ENCODE peak calls at places on chromosome 9, in four cellular contexts. K is H1, P is K562, M is GM12878. U is an unnamed sample.
A peak's percentile ranks its signal among the peaks of the same experiment; 100 is the strongest.

GRCh38 chr9:136854113-136854841 is 2.1 kb downstream of the MAMDC4 start:
- DNase-seq in K (peak; percentile 49), P (no peak), M (no peak), U (no peak)

GRCh38 chr9:27383524-27383923 is 86.6 kb upstream of the EQTN start:
- DNase-seq in K (no peak), P (no peak), M (no peak), U (no peak)

GRCh38 chr9:111516061-111516465 is 8.9 kb upstream of the ZNF483 start:
- DNase-seq in K (no peak), P (no peak), M (peak; percentile 5), U (no peak)

GRCh38 chr9:89444212-89444611 is 53.7 kb downstream of the SEMA4D start:
- DNase-seq in K (no peak), P (no peak), M (no peak), U (no peak)

GRCh38 chr9:127979333-127980055 is 1.3 kb downstream of the EEIG1 start:
- DNase-seq in K (peak; percentile 77), P (no peak), M (no peak), U (no peak)

GRCh38 chr9:94164756-94165549 is 80.7 kb downstream of the PTPDC1 start:
- DNase-seq in K (peak; percentile 22), P (no peak), M (no peak), U (no peak)

GRCh38 chr9:72718503-72718902 is 197.1 kb downstream of the TMC1 start:
- DNase-seq in K (peak; percentile 59), P (no peak), M (no peak), U (no peak)

GRCh38 chr9:128148509-128149000 is 698 bp upstream of the LCN2 start:
- DNase-seq in K (no peak), P (peak; percentile 46), M (no peak), U (no peak)

GRCh38 chr9:72635197-72635596 is 113.8 kb downstream of the TMC1 start:
- DNase-seq in K (no peak), P (no peak), M (peak; percentile 51), U (no peak)

GRCh38 chr9:134474058-134474370 is 147.8 kb downstream of the RXRA start:
- DNase-seq in K (no peak), P (no peak), M (no peak), U (no peak)

GRCh38 chr9:135788576-135789300 is 86.8 kb downstream of the KCNT1 start:
- DNase-seq in K (no peak), P (no peak), M (no peak), U (no peak)

GRCh38 chr9:34578241-34579096 is 11.1 kb downstream of the CNTFR start:
- DNase-seq in K (peak; percentile 74), P (no peak), M (no peak), U (no peak)

GRCh38 chr9:81791076-81791475 is 101.7 kb upstream of the TLE1 start:
- DNase-seq in K (no peak), P (no peak), M (no peak), U (no peak)

GRCh38 chr9:117487555-117488175 is 72.8 kb upstream of the ASTN2 start:
- DNase-seq in K (peak; percentile 94), P (peak; percentile 60), M (peak; percentile 7), U (no peak)

GRCh38 chr9:112125961-112126388 is 49.1 kb downstream of the SUSD1 start:
- DNase-seq in K (no peak), P (no peak), M (no peak), U (no peak)

GRCh38 chr9:108474356-108474755 is 381.4 kb downstream of the ACTL7B start:
- DNase-seq in K (no peak), P (no peak), M (no peak), U (no peak)
- TF ChIP-seq EGR1 in K (no peak), P (no peak), M (no peak), U (no peak)

GRCh38 chr9:86545085-86545484 is 190.9 kb upstream of the TUT7 start:
- DNase-seq in K (no peak), P (no peak), M (no peak), U (no peak)
- TF ChIP-seq EGR1 in K (no peak), P (no peak), M (no peak), U (no peak)

DNA sequence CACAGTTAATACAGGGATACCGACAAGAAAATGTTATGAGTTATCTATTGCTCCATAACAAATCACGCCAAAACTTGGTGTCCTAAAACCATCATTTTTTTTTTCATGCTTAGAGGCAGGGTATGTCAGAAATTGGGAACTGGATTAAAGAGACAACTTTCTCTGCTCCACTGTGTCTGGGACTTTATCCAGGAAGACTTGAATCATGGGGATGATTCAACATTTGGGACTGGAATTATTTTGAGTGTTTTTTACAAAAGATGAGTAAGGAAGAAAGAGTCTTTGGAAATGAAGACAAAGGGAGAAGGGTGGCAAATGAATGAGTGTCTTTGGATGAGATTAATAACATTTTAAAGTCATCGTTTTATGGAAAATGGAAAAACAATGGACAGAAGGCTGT is 1883.7 kb upstream of the C9orf72 start:
- DNase-seq in K (no peak), P (no peak), M (no peak), U (no peak)
- TF ChIP-seq EGR1 in K (no peak), P (no peak), M (no peak), U (no peak)

GRCh38 chr9:126791406-126792230 is 13.2 kb upstream of the ZBTB43 start:
- DNase-seq in K (no peak), P (no peak), M (no peak), U (no peak)
- TF ChIP-seq EGR1 in K (no peak), P (no peak), M (no peak), U (no peak)

DNA sequence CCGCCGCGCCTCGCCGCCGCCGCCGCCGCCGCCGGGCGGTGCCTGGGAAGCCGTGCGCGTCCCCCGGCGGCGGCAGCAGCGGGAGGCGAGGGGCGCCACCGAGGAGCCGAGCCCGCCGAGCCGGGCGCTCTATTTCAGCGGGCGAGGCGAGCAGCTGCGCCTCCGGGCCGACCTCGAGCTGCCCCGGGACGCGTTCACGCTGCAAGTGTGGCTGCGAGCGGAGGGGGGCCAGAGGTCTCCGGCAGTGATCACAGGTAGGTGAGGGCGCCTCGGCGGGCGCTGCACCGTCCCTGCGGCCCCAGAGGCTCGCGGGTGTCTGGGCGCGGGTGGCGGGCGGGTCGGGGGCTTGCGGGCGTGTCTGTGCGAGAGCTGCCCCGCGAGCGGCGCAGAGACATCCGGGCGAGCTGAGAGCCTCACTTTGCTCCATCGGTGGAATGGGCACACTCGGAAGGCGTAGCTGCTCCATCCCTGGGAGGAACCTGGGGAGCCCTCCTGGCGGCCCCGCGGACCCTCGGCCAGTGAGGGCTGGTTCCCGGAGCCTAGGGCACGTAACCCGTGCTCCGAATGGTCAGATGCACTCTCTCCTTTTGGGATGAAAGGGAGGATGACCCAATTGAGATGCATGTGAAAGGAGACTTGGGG is 864 bp downstream of the PAPPA start:
- DNase-seq in K (peak; percentile 71), P (no peak), M (no peak), U (no peak)
- TF ChIP-seq EGR1 in K (peak; percentile 27), P (no peak), M (no peak), U (no peak)